ENCODE peak calls at places on chromosomes 7 and 10, in eight cellular contexts. I, G, J, E, F, Q, L and R are unnamed samples. For H3K4me1, the result is how much of the 10 kb centered on the place peaks cover.

GRCh38 chr7:114317450-114318098 is 97.0 kb upstream of the FOXP2 start:
- ATAC-seq in I (no peak), G (no peak), J (no peak), E (no peak), F (no peak), Q (no peak), L (no peak), R (no peak)

GRCh38 chr7:33832326-33832725 is 73.0 kb upstream of the BMPER start:
- ATAC-seq in I (no peak), G (no peak), J (no peak), E (no peak), F (peak), Q (peak), L (no peak), R (peak)

GRCh38 chr10:124612611-124613498 is 131.3 kb downstream of the FAM53B start:
- ATAC-seq in I (peak), G (peak), J (peak), E (peak), F (peak), Q (peak), L (peak), R (peak)

GRCh38 chr7:116341222-116341907 is 131.0 kb downstream of the TES start:
- ATAC-seq in I (peak), G (no peak), J (peak), E (no peak), F (peak), Q (peak), L (peak), R (no peak)

GRCh38 chr10:114389429-114389828 is 14.9 kb downstream of the AFAP1L2 start:
- ATAC-seq in I (peak), G (no peak), J (peak), E (peak), F (no peak), Q (no peak), L (peak), R (peak)

GRCh38 chr7:139769066-139769465 is 8.7 kb downstream of the HIPK2 start:
- ATAC-seq in I (no peak), G (no peak), J (no peak), E (no peak), F (peak), Q (no peak), L (no peak), R (no peak)

GRCh38 chr7:1260236-1260635 is 27.6 kb downstream of the UNCX start:
- ATAC-seq in I (no peak), G (no peak), J (no peak), E (no peak), F (no peak), Q (no peak), L (no peak), R (no peak)

GRCh38 chr7:40544277-40544723 is 409.5 kb downstream of the SUGCT start:
- ATAC-seq in I (no peak), G (no peak), J (no peak), E (no peak), F (peak), Q (no peak), L (no peak), R (peak)

GRCh38 chr7:98309566-98309965 is 28.1 kb downstream of the BRI3 start:
- ATAC-seq in I (no peak), G (no peak), J (no peak), E (no peak), F (no peak), Q (no peak), L (no peak), R (no peak)

GRCh38 chr10:110576220-110576619 is 8.7 kb downstream of the SMC3 start:
- ATAC-seq in I (no peak), G (no peak), J (no peak), E (no peak), F (no peak), Q (no peak), L (no peak), R (no peak)

GRCh38 chr7:138945169-138945568 is 36.0 kb downstream of the KIAA1549 start:
- ATAC-seq in I (no peak), G (no peak), J (no peak), E (no peak), F (no peak), Q (no peak), L (no peak), R (no peak)

GRCh38 chr7:3301472-3301778 is 373 bp downstream of the SDK1 start:
- ATAC-seq in I (no peak), G (no peak), J (no peak), E (peak), F (no peak), Q (peak), L (no peak), R (peak)

GRCh38 chr7:33190688-33191304 is 61.4 kb downstream of the BBS9 start:
- ATAC-seq in I (peak), G (no peak), J (no peak), E (no peak), F (no peak), Q (no peak), L (peak), R (no peak)

GRCh38 chr7:30859202-30859939 is 52.3 kb upstream of the AQP1 start:
- ATAC-seq in I (peak), G (no peak), J (no peak), E (peak), F (no peak), Q (no peak), L (no peak), R (no peak)

GRCh38 chr7:124318716-124319115 is 285.8 kb upstream of the TMEM229A start:
- ATAC-seq in I (no peak), G (no peak), J (no peak), E (no peak), F (no peak), Q (no peak), L (no peak), R (no peak)

GRCh38 chr7:56291-56913 is 136.0 kb upstream of the FAM20C start:
- ATAC-seq in I (peak), G (peak), J (no peak), E (no peak), F (peak), Q (peak), L (no peak), R (no peak)

GRCh38 chr7:84022686-84023308 is 171.8 kb downstream of the SEMA3A start:
- ATAC-seq in I (peak), G (no peak), J (no peak), E (no peak), F (no peak), Q (peak), L (no peak), R (no peak)

GRCh38 chr10:118572286-118573041 is 23.0 kb downstream of the PRLHR start:
- ATAC-seq in I (no peak), G (no peak), J (no peak), E (no peak), F (no peak), Q (no peak), L (no peak), R (no peak)

GRCh38 chr10:6838118-6838517 is 258.0 kb upstream of the PRKCQ start:
- ATAC-seq in I (peak), G (peak), J (peak), E (no peak), F (no peak), Q (peak), L (no peak), R (peak)

GRCh38 chr7:15751191-15751701 is 64.8 kb upstream of the MEOX2 start:
- ATAC-seq in I (no peak), G (no peak), J (no peak), E (no peak), F (peak), Q (peak), L (no peak), R (peak)

GRCh38 chr7:156378806-156379205 is 261.8 kb upstream of the RNF32 start:
- ATAC-seq in I (no peak), G (no peak), J (no peak), E (no peak), F (no peak), Q (no peak), L (no peak), R (no peak)
- TF ChIP-seq POLR2A in I (no peak), G (no peak), J (no peak), E (no peak), F (no peak), Q (no peak), L (no peak), R (no peak)

GRCh38 chr10:60650272-60650800 is 127.9 kb upstream of the CDK1 start:
- ATAC-seq in I (no peak), G (no peak), J (no peak), E (peak), F (no peak), Q (no peak), L (no peak), R (no peak)

GRCh38 chr10:60660625-60661024 is 117.7 kb upstream of the CDK1 start:
- ATAC-seq in I (no peak), G (no peak), J (no peak), E (no peak), F (no peak), Q (no peak), L (no peak), R (no peak)

GRCh38 chr10:60649485-60650271 is 128.6 kb upstream of the CDK1 start:
- ATAC-seq in I (no peak), G (no peak), J (no peak), E (no peak), F (no peak), Q (no peak), L (peak), R (no peak)

GRCh38 chr10:60652628-60653027 is 125.7 kb upstream of the CDK1 start:
- ATAC-seq in I (no peak), G (no peak), J (peak), E (no peak), F (no peak), Q (no peak), L (no peak), R (no peak)

GRCh38 chr10:60654813-60655464 is 123.3 kb upstream of the CDK1 start:
- ATAC-seq in I (no peak), G (no peak), J (no peak), E (no peak), F (no peak), Q (no peak), L (no peak), R (no peak)
- H3K4me1 ChIP-seq in I (under half), G (under half), J (under half), E (under half), F (under half), Q (under half), L (under half), R (under half)

GRCh38 chr10:5274795-5275194 is 78.2 kb downstream of the AKR1C4 start:
- ATAC-seq in I (no peak), G (no peak), J (no peak), E (no peak), F (no peak), Q (no peak), L (peak), R (no peak)
- TF ChIP-seq POLR2A in I (no peak), G (no peak), J (no peak), E (no peak), F (no peak), Q (no peak), L (no peak), R (no peak)

GRCh38 chr7:120502132-120502531 is 229.2 kb downstream of the KCND2 start:
- ATAC-seq in I (no peak), G (peak), J (peak), E (no peak), F (no peak), Q (no peak), L (no peak), R (no peak)

GRCh38 chr7:120502825-120503224 is 229.8 kb downstream of the KCND2 start:
- ATAC-seq in I (no peak), G (no peak), J (no peak), E (no peak), F (no peak), Q (no peak), L (no peak), R (no peak)

DNA sequence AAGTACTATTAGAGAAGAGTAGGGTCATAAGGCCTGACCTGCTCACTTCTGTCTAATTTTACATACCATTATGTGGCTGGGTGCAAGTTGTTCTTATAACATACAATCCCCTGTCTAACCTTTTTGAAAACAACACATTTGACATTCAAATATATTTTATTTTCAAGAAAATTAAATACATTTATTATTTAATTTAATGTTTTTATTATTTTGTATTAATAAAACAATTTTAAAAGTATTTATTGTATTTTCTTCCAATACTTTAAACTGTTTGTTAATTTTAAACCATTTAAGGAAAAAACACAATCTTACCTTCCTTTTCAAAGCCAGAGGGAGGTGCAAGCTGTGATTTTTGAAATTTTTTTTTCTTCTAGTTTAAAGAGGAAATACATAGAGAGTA is 232.8 kb downstream of the KCND2 start:
- ATAC-seq in I (no peak), G (no peak), J (no peak), E (no peak), F (no peak), Q (no peak), L (no peak), R (no peak)
- H3K4me1 ChIP-seq in I (under half), G (under half), J (under half), E (under half), F (under half), Q (under half), L (under half), R (under half)

GRCh38 chr7:23598321-23598720 is 1.1 kb downstream of the CCDC126 start:
- ATAC-seq in I (no peak), G (no peak), J (no peak), E (no peak), F (no peak), Q (no peak), L (no peak), R (no peak)

GRCh38 chr7:23597908-23598224 is 684 bp downstream of the CCDC126 start:
- ATAC-seq in I (no peak), G (no peak), J (no peak), E (no peak), F (no peak), Q (no peak), L (peak), R (no peak)

GRCh38 chr7:23600251-23600650 is 3.1 kb downstream of the CCDC126 start:
- ATAC-seq in I (no peak), G (no peak), J (no peak), E (no peak), F (no peak), Q (no peak), L (no peak), R (no peak)

GRCh38 chr7:23594879-23595604 is 2.1 kb upstream of the CCDC126 start:
- ATAC-seq in I (peak), G (no peak), J (peak), E (no peak), F (no peak), Q (no peak), L (no peak), R (no peak)

GRCh38 chr7:23597064-23597907 is at the start of gene CCDC126:
- ATAC-seq in I (peak), G (peak), J (peak), E (peak), F (peak), Q (peak), L (peak), R (peak)
- TF ChIP-seq POLR2A in I (peak), G (no peak), J (peak), E (peak), F (peak), Q (peak), L (peak), R (peak)

DNA sequence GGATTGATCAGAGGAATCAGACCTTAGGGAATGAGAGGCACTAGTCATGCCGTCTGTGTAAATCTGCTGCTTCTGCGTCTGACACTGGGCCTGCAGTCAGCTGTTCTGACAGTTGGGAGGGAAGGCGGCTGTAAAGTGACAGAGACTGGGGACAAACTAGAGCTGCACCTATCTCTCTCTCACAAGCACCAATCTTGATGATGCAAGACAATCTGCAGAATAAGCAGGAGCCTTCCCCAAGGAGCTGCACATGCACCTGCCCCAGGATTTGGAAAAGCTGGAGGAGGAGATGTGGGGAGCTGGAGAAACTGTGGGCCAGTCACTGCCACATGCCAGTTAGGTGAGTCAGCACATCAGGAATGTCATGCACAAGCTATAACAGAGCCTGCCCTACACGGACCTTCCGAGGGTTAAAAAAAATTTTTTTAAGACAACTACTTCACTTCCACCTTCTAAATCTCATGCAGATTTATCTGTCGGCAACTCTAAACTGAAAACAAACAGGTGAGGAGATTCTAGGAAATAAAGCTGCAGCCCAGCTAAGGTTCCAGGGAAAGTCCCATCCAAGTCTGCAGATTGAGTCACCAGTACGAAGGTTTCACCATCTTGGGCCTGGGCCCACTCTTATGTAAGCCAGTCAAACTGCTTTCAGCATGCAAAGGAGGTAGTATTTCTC is 39.2 kb downstream of the ENO4 start:
- ATAC-seq in I (no peak), G (peak), J (no peak), E (peak), F (peak), Q (peak), L (peak), R (peak)
- H3K4me1 ChIP-seq in I (under half), G (under half), J (under half), E (under half), F (under half), Q (under half), L (under half), R (under half)